ENCODE peak calls at places on chromosome 12, in four cellular contexts. One of them, this sample, is unnamed.

GRCh38 chr12:124740691-124741137 is 123.0 kb downstream of the SCARB1 start:
- DNase-seq in mucosa of descending colon: peak
- DNase-seq in activated CD4-positive, alpha-beta T cell treated with anti-CD3 and anti-CD28 coated beads, Interleukin-2, amount 50 U/mL, for 4 hours: peak
- DNase-seq in T follicular helper cell: no peak
- DNase-seq in this sample: peak

GRCh38 chr12:13436696-13437391 is 240.3 kb downstream of the EMP1 start:
- DNase-seq in mucosa of descending colon: no peak
- DNase-seq in T follicular helper cell: no peak
- DNase-seq in activated CD4-positive, alpha-beta T cell treated with anti-CD3 and anti-CD28 coated beads, Interleukin-2, amount 50 U/mL, for 4 hours: no peak
- DNase-seq in this sample: no peak

GRCh38 chr12:76026643-76027063 is 4.9 kb downstream of the PHLDA1 start:
- DNase-seq in mucosa of descending colon: no peak
- DNase-seq in activated CD4-positive, alpha-beta T cell treated with anti-CD3 and anti-CD28 coated beads, Interleukin-2, amount 50 U/mL, for 4 hours: no peak
- DNase-seq in T follicular helper cell: no peak
- DNase-seq in this sample: no peak

GRCh38 chr12:128387811-128388422 is 120.9 kb downstream of the TMEM132C start:
- DNase-seq in T follicular helper cell: no peak
- DNase-seq in mucosa of descending colon: peak
- DNase-seq in activated CD4-positive, alpha-beta T cell treated with anti-CD3 and anti-CD28 coated beads, Interleukin-2, amount 50 U/mL, for 4 hours: no peak
- DNase-seq in this sample: no peak

GRCh38 chr12:53493610-53494391 is 5.5 kb downstream of the MAP3K12 start:
- DNase-seq in mucosa of descending colon: peak
- DNase-seq in T follicular helper cell: no peak
- DNase-seq in activated CD4-positive, alpha-beta T cell treated with anti-CD3 and anti-CD28 coated beads, Interleukin-2, amount 50 U/mL, for 4 hours: no peak
- DNase-seq in this sample: no peak

GRCh38 chr12:105399428-105400081 is 69.1 kb downstream of the C12orf75 start:
- DNase-seq in T follicular helper cell: no peak
- DNase-seq in activated CD4-positive, alpha-beta T cell treated with anti-CD3 and anti-CD28 coated beads, Interleukin-2, amount 50 U/mL, for 4 hours: no peak
- DNase-seq in mucosa of descending colon: peak
- DNase-seq in this sample: no peak

GRCh38 chr12:25929096-25929637 is 29.3 kb upstream of the RASSF8 start:
- DNase-seq in T follicular helper cell: no peak
- DNase-seq in mucosa of descending colon: no peak
- DNase-seq in activated CD4-positive, alpha-beta T cell treated with anti-CD3 and anti-CD28 coated beads, Interleukin-2, amount 50 U/mL, for 4 hours: no peak
- DNase-seq in this sample: no peak

GRCh38 chr12:7092229-7092985 is at the start of gene C1R:
- DNase-seq in activated CD4-positive, alpha-beta T cell treated with anti-CD3 and anti-CD28 coated beads, Interleukin-2, amount 50 U/mL, for 4 hours: peak
- DNase-seq in T follicular helper cell: peak
- DNase-seq in mucosa of descending colon: peak
- DNase-seq in this sample: peak

GRCh38 chr12:52608826-52609630 is 7.8 kb upstream of the KRT72 start:
- DNase-seq in activated CD4-positive, alpha-beta T cell treated with anti-CD3 and anti-CD28 coated beads, Interleukin-2, amount 50 U/mL, for 4 hours: no peak
- DNase-seq in mucosa of descending colon: no peak
- DNase-seq in T follicular helper cell: no peak
- DNase-seq in this sample: no peak

GRCh38 chr12:27462151-27462694 is 15.7 kb downstream of the SMCO2 start:
- DNase-seq in activated CD4-positive, alpha-beta T cell treated with anti-CD3 and anti-CD28 coated beads, Interleukin-2, amount 50 U/mL, for 4 hours: no peak
- DNase-seq in mucosa of descending colon: no peak
- DNase-seq in T follicular helper cell: no peak
- DNase-seq in this sample: no peak

GRCh38 chr12:119168721-119169120 is 10.0 kb upstream of the HSPB8 start:
- DNase-seq in activated CD4-positive, alpha-beta T cell treated with anti-CD3 and anti-CD28 coated beads, Interleukin-2, amount 50 U/mL, for 4 hours: no peak
- DNase-seq in mucosa of descending colon: no peak
- DNase-seq in T follicular helper cell: no peak
- DNase-seq in this sample: no peak

This sample was measured in Peyer's patch.